ENCODE peak calls at places on chromosomes 13 and 19, in six cellular contexts. Q, Y, Z, B, L and K are unnamed samples.

GRCh38 chr19:2661615-2662014 is 40.9 kb downstream of the GNG7 start:
- DNase-seq in Q (no peak), Y (no peak), Z (no peak), B (no peak), L (no peak), K (peak; percentile 9)

GRCh38 chr19:29653398-29653797 is 11.9 kb upstream of the PLEKHF1 start:
- DNase-seq in Q (no peak), Y (no peak), Z (no peak), B (no peak), L (no peak), K (no peak)

GRCh38 chr19:14015454-14016035 is 9.4 kb upstream of the RFX1 start:
- DNase-seq in Q (no peak), Y (no peak), Z (no peak), B (no peak), L (no peak), K (no peak)

GRCh38 chr19:6914321-6914720 is 26.9 kb downstream of the ADGRE1 start:
- DNase-seq in Q (no peak), Y (no peak), Z (no peak), B (no peak), L (no peak), K (no peak)

GRCh38 chr13:32315255-32316029 is at the start of the genes BRCA2 and ZAR1L:
- DNase-seq in Q (peak; percentile 90), Y (peak; percentile 76), Z (peak; percentile 75), B (peak; percentile 20), L (peak; percentile 82), K (peak; percentile 67)

GRCh38 chr19:8607386-8607785 is 3.1 kb downstream of the ADAMTS10 start:
- DNase-seq in Q (peak; percentile 33), Y (no peak), Z (no peak), B (no peak), L (no peak), K (no peak)

GRCh38 chr19:11261902-11262839 is at the start of gene DOCK6:
- DNase-seq in Q (no peak), Y (no peak), Z (no peak), B (no peak), L (peak; percentile 69), K (no peak)

GRCh38 chr13:67084066-67084465 is 146.1 kb downstream of the PCDH9 start:
- DNase-seq in Q (no peak), Y (no peak), Z (no peak), B (no peak), L (no peak), K (no peak)

GRCh38 chr19:46678110-46678732 is 17.2 kb upstream of the DACT3 start:
- DNase-seq in Q (no peak), Y (no peak), Z (no peak), B (peak; percentile 56), L (peak; percentile 79), K (no peak)

GRCh38 chr13:105139380-105140285 is 1395.8 kb downstream of the EFNB2 start:
- DNase-seq in Q (peak; percentile 76), Y (peak; percentile 31), Z (no peak), B (no peak), L (peak; percentile 12), K (no peak)

GRCh38 chr19:40239415-40240226 is 13.1 kb upstream of the CCNP start:
- DNase-seq in Q (no peak), Y (no peak), Z (no peak), B (no peak), L (no peak), K (no peak)

GRCh38 chr13:29991343-29991742 is 140.9 kb upstream of the UBL3 start:
- DNase-seq in Q (peak; percentile 64), Y (no peak), Z (no peak), B (no peak), L (no peak), K (no peak)

GRCh38 chr19:27889156-27889555 is 1323.8 kb downstream of the UQCRFS1 start:
- DNase-seq in Q (no peak), Y (no peak), Z (no peak), B (no peak), L (no peak), K (no peak)

GRCh38 chr13:98919566-98919965 is 58.3 kb downstream of the DOCK9 start:
- DNase-seq in Q (no peak), Y (no peak), Z (no peak), B (no peak), L (no peak), K (no peak)

GRCh38 chr19:54906819-54907218 is 871 bp downstream of the NCR1 start:
- DNase-seq in Q (no peak), Y (no peak), Z (no peak), B (no peak), L (no peak), K (no peak)

GRCh38 chr19:42109896-42110295 is 22.4 kb downstream of the POU2F2 start:
- DNase-seq in Q (no peak), Y (no peak), Z (no peak), B (no peak), L (no peak), K (no peak)

GRCh38 chr13:73061478-73062275 is 2.9 kb downstream of the KLF5 start:
- DNase-seq in Q (no peak), Y (no peak), Z (no peak), B (no peak), L (no peak), K (no peak)

GRCh38 chr19:10189631-10190425 is 4.9 kb downstream of the DNMT1 start:
- DNase-seq in Q (peak; percentile 10), Y (no peak), Z (no peak), B (no peak), L (no peak), K (no peak)

GRCh38 chr13:21297452-21297851 is 121.0 kb downstream of the MRPL57 start:
- DNase-seq in Q (no peak), Y (no peak), Z (no peak), B (no peak), L (no peak), K (no peak)